ENCODE peak calls at places on chromosomes 16 and 17, in ten cellular contexts. One of them, this sample, is unnamed.

GRCh38 chr17:63347475-63347874 is 98.6 kb downstream of the CYB561 start:
- DNase-seq in fibroblast of mammary gland: no peak
- DNase-seq in gastrocnemius medialis: no peak
- DNase-seq in fibroblast of lung: no peak
- DNase-seq in mucosa of descending colon: no peak
- DNase-seq in kidney epithelial cell: no peak
- DNase-seq in AG04449: no peak
- DNase-seq in cardiac muscle cell: no peak
- DNase-seq in fibroblast of the aortic adventitia: no peak
- DNase-seq in lung: no peak
- DNase-seq in this sample: no peak

GRCh38 chr16:76535-77272 is 1.3 kb upstream of the MPG start:
- DNase-seq in mucosa of descending colon: peak; percentile 85
- DNase-seq in kidney epithelial cell: no peak
- DNase-seq in cardiac muscle cell: no peak
- DNase-seq in fibroblast of lung: peak; percentile 92
- DNase-seq in lung: peak; percentile 70
- DNase-seq in AG04449: no peak
- DNase-seq in fibroblast of mammary gland: peak; percentile 92
- DNase-seq in gastrocnemius medialis: peak; percentile 58
- DNase-seq in fibroblast of the aortic adventitia: peak; percentile 94
- DNase-seq in this sample: no peak

GRCh38 chr16:48176635-48177408 is 21.0 kb upstream of the ABCC12 start:
- DNase-seq in fibroblast of mammary gland: no peak
- DNase-seq in fibroblast of the aortic adventitia: no peak
- DNase-seq in fibroblast of lung: no peak
- DNase-seq in lung: no peak
- DNase-seq in AG04449: no peak
- DNase-seq in mucosa of descending colon: no peak
- DNase-seq in kidney epithelial cell: no peak
- DNase-seq in gastrocnemius medialis: no peak
- DNase-seq in cardiac muscle cell: no peak
- DNase-seq in this sample: no peak

GRCh38 chr17:80957461-80957941 is 34.1 kb upstream of the CHMP6 start:
- DNase-seq in lung: no peak
- DNase-seq in mucosa of descending colon: peak; percentile 41
- DNase-seq in kidney epithelial cell: no peak
- DNase-seq in fibroblast of the aortic adventitia: no peak
- DNase-seq in AG04449: no peak
- DNase-seq in cardiac muscle cell: no peak
- DNase-seq in gastrocnemius medialis: peak; percentile 1
- DNase-seq in fibroblast of lung: no peak
- DNase-seq in fibroblast of mammary gland: no peak
- DNase-seq in this sample: no peak

GRCh38 chr16:24689128-24689527 is 40.3 kb upstream of the TNRC6A start:
- DNase-seq in kidney epithelial cell: no peak
- DNase-seq in fibroblast of lung: peak; percentile 61
- DNase-seq in lung: no peak
- DNase-seq in fibroblast of the aortic adventitia: peak; percentile 41
- DNase-seq in gastrocnemius medialis: no peak
- DNase-seq in mucosa of descending colon: no peak
- DNase-seq in AG04449: no peak
- DNase-seq in fibroblast of mammary gland: peak; percentile 62
- DNase-seq in cardiac muscle cell: peak; percentile 38
- DNase-seq in this sample: no peak

GRCh38 chr16:66948034-66948821 is 12.8 kb upstream of the CES3 start:
- DNase-seq in kidney epithelial cell: no peak
- DNase-seq in fibroblast of the aortic adventitia: no peak
- DNase-seq in gastrocnemius medialis: no peak
- DNase-seq in fibroblast of lung: no peak
- DNase-seq in lung: no peak
- DNase-seq in mucosa of descending colon: peak; percentile 60
- DNase-seq in AG04449: no peak
- DNase-seq in cardiac muscle cell: peak; percentile 30
- DNase-seq in fibroblast of mammary gland: no peak
- DNase-seq in this sample: no peak

GRCh38 chr17:48510381-48510760 is 20.4 kb downstream of the HOXB1 start:
- DNase-seq in fibroblast of lung: no peak
- DNase-seq in AG04449: no peak
- DNase-seq in fibroblast of the aortic adventitia: no peak
- DNase-seq in cardiac muscle cell: no peak
- DNase-seq in lung: no peak
- DNase-seq in kidney epithelial cell: no peak
- DNase-seq in gastrocnemius medialis: no peak
- DNase-seq in fibroblast of mammary gland: no peak
- DNase-seq in mucosa of descending colon: no peak
- DNase-seq in this sample: no peak

GRCh38 chr16:20430948-20431347 is 20.4 kb upstream of the ACSM2A start:
- DNase-seq in kidney epithelial cell: no peak
- DNase-seq in cardiac muscle cell: no peak
- DNase-seq in fibroblast of mammary gland: no peak
- DNase-seq in AG04449: no peak
- DNase-seq in gastrocnemius medialis: no peak
- DNase-seq in mucosa of descending colon: no peak
- DNase-seq in fibroblast of the aortic adventitia: no peak
- DNase-seq in fibroblast of lung: no peak
- DNase-seq in lung: no peak
- DNase-seq in this sample: no peak

DNA sequence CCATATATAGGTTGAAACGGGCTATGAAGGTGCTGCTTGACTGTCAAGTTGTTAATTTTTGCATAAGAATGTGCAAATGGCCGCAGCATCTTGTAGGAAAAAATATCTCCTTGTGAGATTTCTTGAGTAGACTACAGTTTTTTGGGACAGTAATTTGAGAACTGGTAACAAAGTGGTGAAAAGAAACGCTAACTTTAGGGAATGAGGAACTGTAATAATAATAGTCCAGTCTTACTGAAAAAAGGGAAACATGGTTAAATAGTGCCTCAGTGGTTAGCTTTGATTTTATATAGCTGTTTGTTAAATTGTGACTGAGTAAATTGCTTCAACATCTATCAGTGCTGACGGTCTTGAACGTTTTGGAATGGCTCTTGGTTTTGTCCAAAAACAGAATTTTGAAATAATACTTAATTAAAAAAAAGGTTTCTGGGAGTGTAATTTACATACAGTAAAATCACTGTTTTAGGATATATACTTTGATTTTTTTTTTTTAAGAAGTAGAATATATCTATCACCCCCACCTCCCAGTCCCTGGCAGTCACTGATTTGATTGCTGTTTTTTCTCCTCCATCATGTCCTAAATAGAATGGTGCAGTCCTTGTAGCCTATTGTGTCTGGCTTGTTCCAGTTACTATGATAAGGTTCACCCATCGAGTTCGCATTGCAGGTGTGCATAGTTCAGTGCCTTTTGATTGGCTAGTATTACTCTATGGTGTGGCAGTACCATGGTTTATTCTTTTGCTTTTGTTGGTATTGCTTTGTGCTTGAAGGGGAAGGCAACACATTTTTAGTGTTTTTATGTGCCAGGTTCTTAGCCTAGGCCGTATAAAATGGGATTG is 2.8 kb downstream of the HAPSTR1 start:
- DNase-seq in fibroblast of lung: no peak
- DNase-seq in fibroblast of mammary gland: no peak
- DNase-seq in gastrocnemius medialis: no peak
- DNase-seq in cardiac muscle cell: no peak
- DNase-seq in lung: peak; percentile 5
- DNase-seq in kidney epithelial cell: no peak
- DNase-seq in mucosa of descending colon: no peak
- DNase-seq in AG04449: no peak
- DNase-seq in fibroblast of the aortic adventitia: no peak
- DNase-seq in this sample: no peak
- H3K4me3 ChIP-seq in fibroblast of lung: peak overlapping the region; percentile 76
- H3K4me3 ChIP-seq in fibroblast of mammary gland: peak overlapping the region; percentile 76
- H3K4me3 ChIP-seq in gastrocnemius medialis: peak overlapping the region; percentile 79
- H3K4me3 ChIP-seq in cardiac muscle cell: peak overlapping the region; percentile 75
- H3K4me3 ChIP-seq in lung: no peak overlapping the region
- H3K4me3 ChIP-seq in kidney epithelial cell: peak overlapping the region; percentile 65
- H3K4me3 ChIP-seq in mucosa of descending colon: peak overlapping the region; percentile 14
- H3K4me3 ChIP-seq in AG04449: peak overlapping the region; percentile 93
- H3K4me3 ChIP-seq in fibroblast of the aortic adventitia: peak overlapping the region; percentile 93
- H3K4me3 ChIP-seq in this sample: peak overlapping the region; percentile 89

GRCh38 chr16:3623642-3624041 is 12.2 kb upstream of the SLX4 start:
- DNase-seq in mucosa of descending colon: no peak
- DNase-seq in gastrocnemius medialis: no peak
- DNase-seq in cardiac muscle cell: no peak
- DNase-seq in kidney epithelial cell: no peak
- DNase-seq in lung: no peak
- DNase-seq in fibroblast of mammary gland: no peak
- DNase-seq in AG04449: no peak
- DNase-seq in fibroblast of lung: no peak
- DNase-seq in fibroblast of the aortic adventitia: no peak
- DNase-seq in this sample: no peak

GRCh38 chr16:3625331-3625730 is 13.9 kb upstream of the SLX4 start:
- DNase-seq in cardiac muscle cell: no peak
- DNase-seq in gastrocnemius medialis: no peak
- DNase-seq in mucosa of descending colon: no peak
- DNase-seq in lung: no peak
- DNase-seq in fibroblast of lung: no peak
- DNase-seq in kidney epithelial cell: no peak
- DNase-seq in fibroblast of the aortic adventitia: no peak
- DNase-seq in AG04449: no peak
- DNase-seq in fibroblast of mammary gland: no peak
- DNase-seq in this sample: no peak

DNA sequence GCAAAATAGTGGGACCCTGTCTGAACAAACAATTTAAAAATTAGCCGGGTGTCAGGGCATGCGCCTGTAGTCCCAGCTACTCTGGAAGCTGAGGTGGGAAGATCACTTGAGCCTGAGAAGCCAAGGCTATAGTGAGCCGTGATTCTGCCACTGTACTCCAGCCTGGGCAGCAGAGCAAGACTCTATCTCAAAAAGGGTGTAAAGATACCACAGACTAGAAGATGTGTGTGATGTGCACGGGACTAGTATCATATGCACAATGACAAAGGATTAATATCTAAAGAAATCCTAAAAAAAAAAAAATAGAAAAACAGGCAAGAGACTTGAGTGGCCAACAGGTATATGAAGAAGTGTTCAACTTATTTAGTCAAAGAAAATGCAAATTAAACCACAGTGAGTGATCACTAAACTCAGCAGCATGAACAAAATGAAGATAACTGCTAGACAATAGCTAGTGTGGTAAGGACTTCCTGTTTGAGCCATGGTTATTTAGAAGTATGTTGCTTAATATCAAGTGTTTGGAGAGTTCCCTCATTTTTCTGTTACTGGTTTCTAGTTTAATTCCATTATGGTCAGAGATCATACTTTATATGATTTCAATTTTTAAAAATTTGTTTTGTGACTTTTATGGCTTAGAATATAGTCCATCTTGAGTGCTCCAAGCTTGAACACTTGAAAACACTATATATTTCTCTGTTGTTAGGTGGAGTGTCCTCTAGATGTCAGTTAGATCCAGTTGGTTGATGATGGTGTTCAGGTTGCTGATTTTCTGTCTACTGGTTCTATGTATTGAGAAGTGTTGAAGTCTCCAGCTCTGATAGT is 14.7 kb upstream of the SLX4 start:
- DNase-seq in kidney epithelial cell: no peak
- DNase-seq in fibroblast of mammary gland: no peak
- DNase-seq in AG04449: no peak
- DNase-seq in gastrocnemius medialis: no peak
- DNase-seq in lung: no peak
- DNase-seq in fibroblast of lung: no peak
- DNase-seq in mucosa of descending colon: no peak
- DNase-seq in fibroblast of the aortic adventitia: peak; percentile 47
- DNase-seq in cardiac muscle cell: no peak
- DNase-seq in this sample: no peak
- TF ChIP-seq CTCF in kidney epithelial cell: no peak
- TF ChIP-seq CTCF in fibroblast of mammary gland: no peak
- TF ChIP-seq CTCF in AG04449: no peak
- TF ChIP-seq CTCF in gastrocnemius medialis: no peak
- TF ChIP-seq CTCF in lung: no peak
- TF ChIP-seq CTCF in fibroblast of lung: no peak
- TF ChIP-seq CTCF in mucosa of descending colon: no peak
- TF ChIP-seq CTCF in fibroblast of the aortic adventitia: no peak
- TF ChIP-seq CTCF in cardiac muscle cell: no peak
- TF ChIP-seq CTCF in this sample: no peak

DNA sequence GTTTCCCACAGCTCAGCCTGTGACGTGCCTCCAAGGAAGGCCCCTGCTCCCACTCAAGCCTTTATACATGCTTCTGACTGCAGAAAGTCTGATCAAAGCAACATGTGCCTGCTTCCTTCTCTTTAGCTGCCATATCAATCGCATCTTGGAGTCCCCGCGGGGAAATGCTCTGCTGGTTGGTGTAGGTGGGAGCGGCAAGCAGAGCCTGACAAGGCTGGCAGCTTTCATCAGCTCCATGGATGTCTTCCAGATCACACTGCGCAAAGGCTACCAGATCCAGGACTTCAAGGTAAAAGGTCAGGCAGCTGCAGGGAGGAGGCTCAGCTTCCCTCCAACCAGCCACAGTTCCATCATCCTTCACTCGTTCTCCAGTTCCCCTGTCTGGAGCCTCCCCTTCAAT is 189.7 kb downstream of the ZNF18 start:
- DNase-seq in gastrocnemius medialis: no peak
- DNase-seq in fibroblast of mammary gland: no peak
- DNase-seq in AG04449: no peak
- DNase-seq in kidney epithelial cell: no peak
- DNase-seq in fibroblast of the aortic adventitia: no peak
- DNase-seq in cardiac muscle cell: peak; percentile 72
- DNase-seq in fibroblast of lung: no peak
- DNase-seq in lung: no peak
- DNase-seq in mucosa of descending colon: no peak
- DNase-seq in this sample: no peak
- H3K4me3 ChIP-seq in gastrocnemius medialis: no peak overlapping the region
- H3K4me3 ChIP-seq in fibroblast of mammary gland: no peak overlapping the region
- H3K4me3 ChIP-seq in AG04449: no peak overlapping the region
- H3K4me3 ChIP-seq in kidney epithelial cell: no peak overlapping the region
- H3K4me3 ChIP-seq in fibroblast of the aortic adventitia: no peak overlapping the region
- H3K4me3 ChIP-seq in cardiac muscle cell: no peak overlapping the region
- H3K4me3 ChIP-seq in fibroblast of lung: no peak overlapping the region
- H3K4me3 ChIP-seq in lung: no peak overlapping the region
- H3K4me3 ChIP-seq in mucosa of descending colon: no peak overlapping the region
- H3K4me3 ChIP-seq in this sample: no peak overlapping the region

GRCh38 chr17:76841776-76842405 is 26.3 kb upstream of the MGAT5B start:
- DNase-seq in lung: no peak
- DNase-seq in AG04449: no peak
- DNase-seq in fibroblast of lung: no peak
- DNase-seq in cardiac muscle cell: peak; percentile 45
- DNase-seq in kidney epithelial cell: no peak
- DNase-seq in gastrocnemius medialis: no peak
- DNase-seq in fibroblast of mammary gland: no peak
- DNase-seq in fibroblast of the aortic adventitia: no peak
- DNase-seq in mucosa of descending colon: no peak
- DNase-seq in this sample: no peak

GRCh38 chr17:76845524-76845923 is 22.7 kb upstream of the MGAT5B start:
- DNase-seq in kidney epithelial cell: no peak
- DNase-seq in fibroblast of the aortic adventitia: peak; percentile 71
- DNase-seq in mucosa of descending colon: no peak
- DNase-seq in cardiac muscle cell: no peak
- DNase-seq in lung: no peak
- DNase-seq in fibroblast of lung: no peak
- DNase-seq in fibroblast of mammary gland: peak; percentile 16
- DNase-seq in AG04449: no peak
- DNase-seq in gastrocnemius medialis: no peak
- DNase-seq in this sample: no peak

GRCh38 chr17:76844485-76844829 is 23.7 kb upstream of the MGAT5B start:
- DNase-seq in fibroblast of the aortic adventitia: no peak
- DNase-seq in kidney epithelial cell: no peak
- DNase-seq in lung: no peak
- DNase-seq in fibroblast of mammary gland: no peak
- DNase-seq in AG04449: no peak
- DNase-seq in fibroblast of lung: no peak
- DNase-seq in cardiac muscle cell: no peak
- DNase-seq in mucosa of descending colon: no peak
- DNase-seq in gastrocnemius medialis: no peak
- DNase-seq in this sample: no peak

GRCh38 chr17:76844846-76845245 is 23.4 kb upstream of the MGAT5B start:
- DNase-seq in fibroblast of the aortic adventitia: no peak
- DNase-seq in gastrocnemius medialis: no peak
- DNase-seq in lung: no peak
- DNase-seq in AG04449: no peak
- DNase-seq in kidney epithelial cell: no peak
- DNase-seq in cardiac muscle cell: no peak
- DNase-seq in fibroblast of lung: no peak
- DNase-seq in fibroblast of mammary gland: no peak
- DNase-seq in mucosa of descending colon: no peak
- DNase-seq in this sample: no peak

DNA sequence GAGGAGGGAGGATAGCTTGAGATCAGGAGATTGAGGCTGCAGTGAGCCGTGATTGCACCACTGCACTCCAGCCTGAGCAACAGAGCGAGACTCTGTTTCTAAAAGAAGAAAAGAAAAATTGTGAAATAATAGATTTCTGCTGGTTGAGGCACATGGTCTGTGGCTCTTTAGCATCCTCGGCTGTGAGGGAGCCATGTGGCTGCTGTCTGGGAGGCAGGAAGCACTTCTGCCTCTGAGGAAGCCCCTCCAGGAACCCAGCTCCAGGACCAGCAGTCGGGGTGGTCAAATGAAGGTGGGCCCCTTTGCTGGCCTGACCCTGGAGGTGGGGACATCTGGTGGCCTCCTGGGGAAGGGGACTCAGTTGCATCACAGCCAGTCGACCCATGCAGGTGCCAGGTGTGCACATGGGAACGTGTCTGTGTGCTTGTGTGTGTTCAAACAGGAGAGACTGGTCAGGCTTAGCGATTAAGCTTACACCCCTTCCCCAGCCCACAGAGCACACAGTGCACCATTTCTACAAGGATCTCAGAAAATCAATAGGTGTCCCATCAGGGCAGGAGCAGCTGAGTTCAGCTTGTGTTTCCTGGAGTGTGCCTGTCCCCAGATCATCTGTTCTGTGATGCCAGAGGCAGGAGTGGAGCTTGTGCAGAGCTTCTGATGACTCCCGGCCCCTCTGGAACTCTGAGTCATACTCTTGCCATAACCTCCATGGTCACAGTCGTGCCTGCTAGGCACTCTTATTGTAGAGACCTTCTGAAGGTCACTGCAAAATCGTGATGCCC is 24.3 kb upstream of the MGAT5B start:
- DNase-seq in fibroblast of mammary gland: no peak
- DNase-seq in fibroblast of the aortic adventitia: no peak
- DNase-seq in mucosa of descending colon: no peak
- DNase-seq in cardiac muscle cell: no peak
- DNase-seq in AG04449: no peak
- DNase-seq in lung: no peak
- DNase-seq in fibroblast of lung: no peak
- DNase-seq in kidney epithelial cell: no peak
- DNase-seq in gastrocnemius medialis: no peak
- DNase-seq in this sample: no peak
- TF ChIP-seq CTCF in fibroblast of mammary gland: no peak
- TF ChIP-seq CTCF in fibroblast of the aortic adventitia: no peak
- TF ChIP-seq CTCF in mucosa of descending colon: no peak
- TF ChIP-seq CTCF in cardiac muscle cell: no peak
- TF ChIP-seq CTCF in AG04449: no peak
- TF ChIP-seq CTCF in lung: no peak
- TF ChIP-seq CTCF in fibroblast of lung: no peak
- TF ChIP-seq CTCF in kidney epithelial cell: no peak
- TF ChIP-seq CTCF in gastrocnemius medialis: no peak
- TF ChIP-seq CTCF in this sample: no peak

This sample was measured in astrocyte of the cerebellum.